ENCODE peak calls at places on chromosomes 3 and 15, in ten cellular contexts. C is IMR-90; E is activated T-helper 1 cell treated with anti-CD3 and anti-CD28 coated beads, Interleukin-2, amount 50 U/mL, for 16 hours; G is mesenchymal stem cell; D is stromal cell of bone marrow; M is HEK293T; X is activated CD8-positive, alpha-beta memory T cell treated with anti-CD3 and anti-CD28 coated beads, Interleukin-2, amount 50 U/mL, for 4 hours; B is cardiac fibroblast; Q is ACHN; F is RPMI7951. Z is an unnamed sample.

GRCh38 chr15:48616216-48616615 is 29.3 kb downstream of the FBN1 start:
- DNase-seq in C (peak), E (no peak), F (no peak), M (no peak), X (no peak), D (no peak), B (peak), Q (no peak), G (no peak), Z (no peak)

GRCh38 chr15:44489464-44489863 is 47.5 kb upstream of the EIF3J start:
- DNase-seq in B (peak), Q (peak), X (no peak), E (no peak), F (peak), M (no peak), C (peak), G (peak), D (peak), Z (peak)

GRCh38 chr3:38150780-38151528 is 12.5 kb downstream of the MYD88 start:
- DNase-seq in G (no peak), D (no peak), Q (no peak), F (peak), C (no peak), X (no peak), M (no peak), E (no peak), B (no peak), Z (no peak)

GRCh38 chr3:13543251-13543650 is 5.7 kb upstream of the FBLN2 start:
- DNase-seq in D (peak), M (no peak), G (peak), C (peak), Q (no peak), E (no peak), X (no peak), F (peak), B (peak), Z (peak)

GRCh38 chr3:177144922-177145321 is 52.4 kb downstream of the TBL1XR1 start:
- DNase-seq in M (no peak), G (no peak), B (no peak), E (no peak), C (no peak), D (no peak), F (peak), X (no peak), Q (no peak), Z (no peak)

GRCh38 chr15:43792761-43793493 is 807 bp downstream of the SERF2 start:
- DNase-seq in E (no peak), G (peak), B (peak), X (peak), D (peak), C (peak), F (peak), M (no peak), Q (peak), Z (peak)

GRCh38 chr15:61835476-61836106 is 224.7 kb downstream of the VPS13C start:
- DNase-seq in X (peak), D (peak), F (peak), M (peak), B (peak), C (peak), Q (peak), G (peak), E (peak), Z (peak)

GRCh38 chr3:134194247-134194646 is 56.4 kb downstream of the RYK start:
- DNase-seq in Q (no peak), D (no peak), E (no peak), F (no peak), X (no peak), M (no peak), B (peak), C (no peak), G (no peak), Z (no peak)

GRCh38 chr15:28903555-28903954 is 17.8 kb downstream of the APBA2 start:
- DNase-seq in B (no peak), C (no peak), Q (no peak), E (no peak), D (no peak), X (no peak), G (no peak), F (no peak), M (no peak), Z (no peak)